ENCODE peak calls at places on chromosomes 13 and 19, in four cellular contexts. D is tibial artery, R is mesendoderm, Q is ascending aorta. M is an unnamed sample.

GRCh38 chr13:79724348-79725103 is 243.6 kb downstream of the NDFIP2 start:
- DNase-seq in D (no peak), R (no peak), Q (no peak), M (no peak)

GRCh38 chr13:42119875-42120274 is 71.4 kb downstream of the DGKH start:
- DNase-seq in D (no peak), R (no peak), Q (no peak), M (no peak)

GRCh38 chr19:7346488-7346971 is 2.2 kb upstream of the ARHGEF18 start:
- DNase-seq in D (peak; percentile 20), R (no peak), Q (peak; percentile 8), M (no peak)

GRCh38 chr13:94825507-94825906 is 113.2 kb upstream of the SOX21 start:
- DNase-seq in D (peak; percentile 66), R (peak; percentile 66), Q (no peak), M (no peak)

GRCh38 chr19:6236310-6237291 is 43.2 kb downstream of the MLLT1 start:
- DNase-seq in D (no peak), R (no peak), Q (no peak), M (no peak)

GRCh38 chr19:46896076-46896794 is 35.4 kb downstream of the ARHGAP35 start:
- DNase-seq in D (no peak), R (no peak), Q (no peak), M (no peak)

GRCh38 chr19:2478756-2479555 is 3.0 kb downstream of the GADD45B start:
- DNase-seq in D (peak; percentile 93), R (peak; percentile 93), Q (peak; percentile 88), M (peak; percentile 59)

GRCh38 chr19:55529636-55530230 is 7.2 kb downstream of the SBK2 start:
- DNase-seq in D (no peak), R (no peak), Q (no peak), M (no peak)

GRCh38 chr13:77325371-77325941 is 1.4 kb downstream of the MYCBP2 start:
- DNase-seq in D (no peak), R (no peak), Q (no peak), M (no peak)

GRCh38 chr13:32811297-32811800 is 204.9 kb upstream of the KL start:
- DNase-seq in D (no peak), R (no peak), Q (no peak), M (no peak)

GRCh38 chr19:40193587-40193849 is 2.3 kb downstream of the MAP3K10 start:
- DNase-seq in D (no peak), R (no peak), Q (no peak), M (no peak)

GRCh38 chr13:30255696-30256095 is 51.7 kb downstream of the KATNAL1 start:
- DNase-seq in D (no peak), R (no peak), Q (no peak), M (no peak)

GRCh38 chr19:5030136-5030820 is 61.4 kb downstream of the KDM4B start:
- DNase-seq in D (no peak), R (no peak), Q (no peak), M (no peak)

GRCh38 chr13:76884571-76885202 is 1.5 kb downstream of the KCTD12 start:
- DNase-seq in D (no peak), R (no peak), Q (no peak), M (no peak)

GRCh38 chr13:105410602-105411001 is 1124.9 kb downstream of the EFNB2 start:
- DNase-seq in D (no peak), R (peak; percentile 67), Q (no peak), M (no peak)

GRCh38 chr13:48144413-48145035 is 49.6 kb upstream of the MED4 start:
- DNase-seq in D (no peak), R (no peak), Q (peak; percentile 72), M (no peak)

GRCh38 chr13:102402292-102402691 is 444 bp upstream of the FGF14 start:
- DNase-seq in D (no peak), R (peak; percentile 96), Q (peak; percentile 65), M (no peak)

GRCh38 chr19:31883299-31883990 is 462.0 kb upstream of the ZNF507 start:
- DNase-seq in D (no peak), R (no peak), Q (no peak), M (no peak)

GRCh38 chr13:94641432-94641941 is 39.8 kb downstream of the GPR180 start:
- DNase-seq in D (no peak), R (no peak), Q (no peak), M (no peak)

GRCh38 chr19:4327252-4327876 is 11.3 kb downstream of the STAP2 start:
- DNase-seq in D (peak; percentile 85), R (peak; percentile 95), Q (peak; percentile 85), M (no peak)

GRCh38 chr19:4456843-4457653 is 546 bp downstream of the UBXN6 start:
- DNase-seq in D (no peak), R (peak; percentile 80), Q (no peak), M (no peak)

GRCh38 chr19:45150180-45150579 is 10.6 kb downstream of the NKPD1 start:
- DNase-seq in D (no peak), R (no peak), Q (no peak), M (no peak)

GRCh38 chr13:23159587-23160240 is 21.1 kb upstream of the SGCG start:
- DNase-seq in D (no peak), R (peak; percentile 82), Q (no peak), M (no peak)
- H3K4me1 ChIP-seq in D (peaks cover 7% of the 10 kb centered on the region), R (no peaks in the 10 kb centered on the region), Q (no peaks in the 10 kb centered on the region), M (no peaks in the 10 kb centered on the region)

GRCh38 chr13:97283888-97284287 is 61.8 kb downstream of the MBNL2 start:
- DNase-seq in D (no peak), R (no peak), Q (no peak), M (no peak)

GRCh38 chr13:97287047-97287383 is 64.9 kb downstream of the MBNL2 start:
- DNase-seq in D (no peak), R (no peak), Q (no peak), M (no peak)

GRCh38 chr13:97286317-97287046 is 64.3 kb downstream of the MBNL2 start:
- DNase-seq in D (no peak), R (no peak), Q (no peak), M (no peak)

GRCh38 chr13:97284558-97284957 is 62.4 kb downstream of the MBNL2 start:
- DNase-seq in D (no peak), R (no peak), Q (no peak), M (no peak)

GRCh38 chr13:97285221-97285955 is 63.3 kb downstream of the MBNL2 start:
- DNase-seq in D (no peak), R (no peak), Q (no peak), M (no peak)
- H3K4me1 ChIP-seq in D (peaks cover 23% of the 10 kb centered on the region), R (no peaks in the 10 kb centered on the region), Q (peaks cover 47% of the 10 kb centered on the region), M (peaks cover 63% of the 10 kb centered on the region)

GRCh38 chr19:17775991-17776803 is 18.7 kb upstream of the B3GNT3 start:
- DNase-seq in D (no peak), R (no peak), Q (no peak), M (no peak)
- H3K4me1 ChIP-seq in D (peaks cover 6% of the 10 kb centered on the region), R (peaks cover 3% of the 10 kb centered on the region), Q (no peaks in the 10 kb centered on the region), M (peaks cover 6% of the 10 kb centered on the region)

GRCh38 chr13:110263906-110264305 is 43.1 kb downstream of the COL4A1 start:
- DNase-seq in D (no peak), R (peak; percentile 23), Q (peak; percentile 63), M (no peak)

GRCh38 chr13:110265682-110266430 is 41.1 kb downstream of the COL4A1 start:
- DNase-seq in D (peak; percentile 96), R (peak; percentile 36), Q (peak; percentile 92), M (peak; percentile 69)

GRCh38 chr13:110264685-110265275 is 42.2 kb downstream of the COL4A1 start:
- DNase-seq in D (no peak), R (peak; percentile 28), Q (peak; percentile 56), M (no peak)

GRCh38 chr13:110266431-110266809 is 40.5 kb downstream of the COL4A1 start:
- DNase-seq in D (no peak), R (no peak), Q (no peak), M (no peak)

GRCh38 chr13:110265341-110265681 is 41.6 kb downstream of the COL4A1 start:
- DNase-seq in D (no peak), R (no peak), Q (peak; percentile 64), M (no peak)
- H3K4me1 ChIP-seq in D (peaks cover 80% of the 10 kb centered on the region), R (peaks cover 15% of the 10 kb centered on the region), Q (peaks cover 85% of the 10 kb centered on the region), M (peaks cover 96% of the 10 kb centered on the region)